ENCODE peak calls at places on chromosomes 5 and 9, in four cellular contexts. I, N, Z and C are unnamed samples.

GRCh38 chr5:97124335-97124734 is 18.1 kb downstream of the LIX1 start:
- DNase-seq in I (no peak), N (no peak), Z (no peak), C (no peak)

GRCh38 chr9:91085499-91086291 is 276.0 kb downstream of the AUH start:
- DNase-seq in I (no peak), N (no peak), Z (no peak), C (no peak)

GRCh38 chr5:169003721-169004481 is 297.0 kb downstream of the SLIT3 start:
- DNase-seq in I (no peak), N (no peak), Z (no peak), C (no peak)

GRCh38 chr5:137182576-137182975 is 316.6 kb downstream of the SPOCK1 start:
- DNase-seq in I (no peak), N (no peak), Z (no peak), C (no peak)

GRCh38 chr5:5826911-5827310 is 404.4 kb downstream of the ICE1 start:
- DNase-seq in I (no peak), N (no peak), Z (no peak), C (no peak)

GRCh38 chr5:112228672-112229071 is 190.4 kb downstream of the EPB41L4A start:
- DNase-seq in I (peak), N (peak), Z (peak), C (no peak)

GRCh38 chr5:60148356-60148755 is 254.8 kb upstream of the PDE4D start:
- DNase-seq in I (no peak), N (no peak), Z (no peak), C (no peak)

GRCh38 chr5:57805732-57806131 is 323.1 kb upstream of the ACTBL2 start:
- DNase-seq in I (no peak), N (no peak), Z (no peak), C (no peak)

GRCh38 chr9:71937898-71938297 is 26.5 kb downstream of the C9orf85 start:
- DNase-seq in I (no peak), N (no peak), Z (no peak), C (no peak)

GRCh38 chr9:78691531-78691930 is 394.6 kb downstream of the PSAT1 start:
- DNase-seq in I (no peak), N (no peak), Z (no peak), C (no peak)

GRCh38 chr5:19487484-19487883 is 500.5 kb downstream of the CDH18 start:
- DNase-seq in I (no peak), N (no peak), Z (no peak), C (no peak)

GRCh38 chr5:145887976-145888574 is 15.3 kb upstream of the GRXCR2 start:
- DNase-seq in I (no peak), N (peak), Z (no peak), C (no peak)

GRCh38 chr5:65530904-65531303 is 32.1 kb downstream of the CENPK start:
- DNase-seq in I (no peak), N (no peak), Z (no peak), C (no peak)

GRCh38 chr5:175460126-175460525 is 16.1 kb upstream of the DRD1 start:
- DNase-seq in I (no peak), N (no peak), Z (no peak), C (no peak)

GRCh38 chr9:105930007-105930627 is 235.8 kb downstream of the TMEM38B start:
- DNase-seq in I (no peak), N (peak), Z (no peak), C (no peak)

GRCh38 chr5:3518576-3518975 is 77.1 kb upstream of the IRX1 start:
- DNase-seq in I (no peak), N (no peak), Z (no peak), C (no peak)

GRCh38 chr5:1506242-1507015 is 17.3 kb downstream of the LPCAT1 start:
- DNase-seq in I (no peak), N (no peak), Z (no peak), C (no peak)

GRCh38 chr5:10111575-10111974 is 138.1 kb downstream of the ATPSCKMT start:
- DNase-seq in I (no peak), N (no peak), Z (no peak), C (no peak)

GRCh38 chr9:21711504-21711903 is 90.9 kb upstream of the MTAP start:
- DNase-seq in I (no peak), N (no peak), Z (no peak), C (no peak)

GRCh38 chr5:122165574-122166021 is 36.3 kb downstream of the ZNF474 start:
- DNase-seq in I (no peak), N (no peak), Z (no peak), C (no peak)

GRCh38 chr9:115229496-115229895 is 111.5 kb upstream of the TNC start:
- DNase-seq in I (no peak), N (no peak), Z (no peak), C (no peak)

GRCh38 chr5:42360061-42360460 is 63.2 kb upstream of the GHR start:
- DNase-seq in I (no peak), N (no peak), Z (peak), C (no peak)

GRCh38 chr5:485943-486491 is 38.2 kb downstream of the SLC9A3 start:
- DNase-seq in I (no peak), N (no peak), Z (no peak), C (no peak)

GRCh38 chr5:143227301-143227700 is 176.2 kb downstream of the NR3C1 start:
- DNase-seq in I (no peak), N (no peak), Z (no peak), C (no peak)

GRCh38 chr5:74543162-74543995 is 97.1 kb downstream of the ENC1 start:
- DNase-seq in I (no peak), N (no peak), Z (peak), C (no peak)

GRCh38 chr5:149729150-149729549 is 960 bp upstream of the PPARGC1B start:
- DNase-seq in I (no peak), N (no peak), Z (no peak), C (no peak)

GRCh38 chr5:134403951-134404350 is 7.7 kb downstream of the CDKN2AIPNL start:
- DNase-seq in I (no peak), N (no peak), Z (no peak), C (no peak)

GRCh38 chr5:134127376-134127861 is 12.9 kb downstream of the TCF7 start:
- DNase-seq in I (no peak), N (peak), Z (peak), C (peak)

GRCh38 chr5:15993334-15993733 is 186.3 kb downstream of the MARCHF11 start:
- DNase-seq in I (no peak), N (no peak), Z (no peak), C (no peak)

GRCh38 chr5:25091917-25092316 is 447.1 kb upstream of the CDH10 start:
- DNase-seq in I (no peak), N (no peak), Z (no peak), C (no peak)

GRCh38 chr5:178436326-178436940 is 153.8 kb downstream of the COL23A1 start:
- DNase-seq in I (no peak), N (no peak), Z (no peak), C (no peak)

GRCh38 chr9:111316796-111317195 is 13.2 kb downstream of the OR2K2 start:
- DNase-seq in I (no peak), N (no peak), Z (no peak), C (no peak)

GRCh38 chr9:131654857-131655577 is 84.9 kb downstream of the RAPGEF1 start:
- DNase-seq in I (no peak), N (no peak), Z (no peak), C (no peak)

GRCh38 chr9:121738969-121739368 is 87.5 kb downstream of the DAB2IP start:
- DNase-seq in I (no peak), N (no peak), Z (peak), C (no peak)
- H3K27ac ChIP-seq in I (peak), N (peak), Z (peak), C (no peak)

GRCh38 chr5:56422060-56422762 is 189.1 kb upstream of the ANKRD55 start:
- DNase-seq in I (no peak), N (no peak), Z (peak), C (no peak)
- H3K4me3 ChIP-seq in I (no peak), N (no peak), Z (no peak), C (no peak)

DNA sequence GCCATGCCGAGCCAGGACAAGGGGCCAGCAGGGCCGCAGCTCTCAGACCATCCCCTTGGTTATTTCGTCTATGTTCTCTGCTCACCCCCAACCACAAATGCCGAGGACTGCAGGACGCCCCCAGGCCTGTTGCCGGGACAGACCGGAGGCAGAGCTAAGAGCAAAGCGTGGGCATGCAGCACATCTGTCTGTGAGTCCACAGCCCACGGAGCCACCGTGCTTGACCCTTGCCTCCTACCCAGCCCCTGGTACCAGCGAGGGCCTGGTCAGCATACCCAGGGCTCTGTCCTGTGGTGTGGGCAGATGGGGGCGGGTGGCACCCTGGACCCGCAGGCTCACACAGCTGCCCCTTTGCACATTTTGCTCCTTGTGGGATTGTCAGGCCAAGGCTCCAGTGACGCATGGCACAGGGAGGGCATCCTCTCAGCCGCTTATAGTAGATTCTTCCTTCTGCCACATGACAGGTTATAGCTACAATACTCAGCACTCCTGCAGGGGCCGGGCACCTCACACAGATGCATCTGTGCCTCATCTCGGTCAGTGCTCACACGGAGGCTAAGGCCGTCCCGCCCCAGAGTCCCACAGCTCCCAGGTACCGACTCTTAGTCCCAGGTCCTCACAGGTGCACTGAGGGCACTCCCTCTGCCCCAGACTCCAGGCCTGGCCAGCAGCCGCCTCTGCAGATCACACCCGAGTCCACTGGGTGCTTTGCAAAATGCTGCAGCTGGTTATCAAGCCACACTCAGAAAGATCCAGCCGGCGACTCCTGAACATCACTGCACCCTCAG is 4.5 kb downstream of the BRD3 start:
- DNase-seq in I (no peak), N (no peak), Z (no peak), C (no peak)
- H3K27ac ChIP-seq in I (peak), N (no peak), Z (no peak), C (no peak)

GRCh38 chr9:34625087-34625486 is 3.8 kb downstream of the ARID3C start:
- DNase-seq in I (no peak), N (no peak), Z (no peak), C (no peak)

GRCh38 chr9:34628656-34629491 is at the start of gene ARID3C:
- DNase-seq in I (no peak), N (no peak), Z (no peak), C (no peak)

GRCh38 chr9:34629492-34629809 is 585 bp upstream of the ARID3C start:
- DNase-seq in I (no peak), N (no peak), Z (no peak), C (no peak)

GRCh38 chr9:34630402-34631154 is 1.7 kb upstream of the ARID3C start:
- DNase-seq in I (no peak), N (no peak), Z (no peak), C (no peak)

GRCh38 chr9:34627716-34628655 is 880 bp downstream of the ARID3C start:
- DNase-seq in I (no peak), N (no peak), Z (no peak), C (no peak)
- H3K4me3 ChIP-seq in I (no peak), N (peak), Z (no peak), C (peak)